ENCODE peak calls at places on chromosomes 2 and 18, in five cellular contexts. One of them, this sample, is unnamed.

GRCh38 chr2:79860233-79861058 is 347.6 kb downstream of the CTNNA2 start:
- DNase-seq in neuronal stem cell: peak
- DNase-seq in H1: no peak
- DNase-seq in pancreas: no peak
- DNase-seq in ELF-1: peak
- DNase-seq in this sample: no peak

GRCh38 chr2:42742740-42743666 is 20.9 kb downstream of the OXER1 start:
- DNase-seq in neuronal stem cell: no peak
- DNase-seq in H1: no peak
- DNase-seq in pancreas: no peak
- DNase-seq in ELF-1: no peak
- DNase-seq in this sample: no peak

GRCh38 chr2:112216158-112216557 is 38.7 kb downstream of the ZC3H8 start:
- DNase-seq in neuronal stem cell: no peak
- DNase-seq in H1: no peak
- DNase-seq in pancreas: no peak
- DNase-seq in ELF-1: peak
- DNase-seq in this sample: no peak

GRCh38 chr2:187500585-187501359 is 52.7 kb upstream of the CALCRL start:
- DNase-seq in neuronal stem cell: no peak
- DNase-seq in H1: no peak
- DNase-seq in pancreas: no peak
- DNase-seq in ELF-1: peak
- DNase-seq in this sample: no peak

GRCh38 chr2:102235491-102235890 is 48.7 kb downstream of the IL1RL2 start:
- DNase-seq in neuronal stem cell: no peak
- DNase-seq in H1: peak
- DNase-seq in pancreas: no peak
- DNase-seq in ELF-1: peak
- DNase-seq in this sample: no peak

GRCh38 chr18:31064130-31064529 is 21.6 kb upstream of the DSC3 start:
- DNase-seq in neuronal stem cell: no peak
- DNase-seq in H1: no peak
- DNase-seq in pancreas: no peak
- DNase-seq in ELF-1: no peak
- DNase-seq in this sample: no peak

GRCh38 chr2:221997100-221997499 is 301.7 kb downstream of the PAX3 start:
- DNase-seq in neuronal stem cell: no peak
- DNase-seq in H1: no peak
- DNase-seq in pancreas: no peak
- DNase-seq in ELF-1: peak
- DNase-seq in this sample: no peak

GRCh38 chr18:10487161-10487560 is 32.7 kb downstream of the APCDD1 start:
- DNase-seq in neuronal stem cell: no peak
- DNase-seq in H1: no peak
- DNase-seq in pancreas: no peak
- DNase-seq in ELF-1: no peak
- DNase-seq in this sample: no peak

GRCh38 chr2:8584174-8585066 is 97.4 kb upstream of the ID2 start:
- DNase-seq in neuronal stem cell: no peak
- DNase-seq in H1: no peak
- DNase-seq in pancreas: no peak
- DNase-seq in ELF-1: no peak
- DNase-seq in this sample: peak

GRCh38 chr2:24917731-24918325 is 2.2 kb downstream of the ADCY3 start:
- DNase-seq in neuronal stem cell: no peak
- DNase-seq in H1: no peak
- DNase-seq in pancreas: no peak
- DNase-seq in ELF-1: no peak
- DNase-seq in this sample: no peak

GRCh38 chr2:23380562-23381065 is 4.4 kb upstream of the KLHL29 start:
- DNase-seq in neuronal stem cell: no peak
- DNase-seq in H1: no peak
- DNase-seq in pancreas: no peak
- DNase-seq in ELF-1: no peak
- DNase-seq in this sample: no peak

GRCh38 chr18:49464718-49465598 is 4.5 kb upstream of the DYM start:
- DNase-seq in neuronal stem cell: peak
- DNase-seq in H1: peak
- DNase-seq in pancreas: no peak
- DNase-seq in ELF-1: peak
- DNase-seq in this sample: no peak

GRCh38 chr2:42999856-43000241 is 207.5 kb upstream of the HAAO start:
- DNase-seq in neuronal stem cell: no peak
- DNase-seq in H1: no peak
- DNase-seq in pancreas: no peak
- DNase-seq in ELF-1: no peak
- DNase-seq in this sample: no peak

GRCh38 chr2:214808481-214808931 is 977 bp downstream of the BARD1 start:
- DNase-seq in neuronal stem cell: no peak
- DNase-seq in H1: no peak
- DNase-seq in pancreas: no peak
- DNase-seq in ELF-1: no peak
- DNase-seq in this sample: no peak

GRCh38 chr2:174546519-174547506 is 50.8 kb downstream of the WIPF1 start:
- DNase-seq in neuronal stem cell: peak
- DNase-seq in H1: peak
- DNase-seq in pancreas: no peak
- DNase-seq in ELF-1: peak
- DNase-seq in this sample: no peak

GRCh38 chr18:22844643-22845042 is 88.5 kb upstream of the RBBP8 start:
- DNase-seq in neuronal stem cell: no peak
- DNase-seq in H1: no peak
- DNase-seq in pancreas: no peak
- DNase-seq in ELF-1: no peak
- DNase-seq in this sample: no peak

GRCh38 chr2:11697103-11697871 is 27.3 kb upstream of the NTSR2 start:
- DNase-seq in neuronal stem cell: no peak
- DNase-seq in H1: no peak
- DNase-seq in pancreas: no peak
- DNase-seq in ELF-1: peak
- DNase-seq in this sample: peak

GRCh38 chr2:24919977-24920812 is at the start of gene ADCY3:
- DNase-seq in neuronal stem cell: peak
- DNase-seq in H1: peak
- DNase-seq in pancreas: peak
- DNase-seq in ELF-1: no peak
- DNase-seq in this sample: no peak

GRCh38 chr2:241702155-241702404 is 241 bp downstream of the ING5 start:
- DNase-seq in neuronal stem cell: no peak
- DNase-seq in H1: peak
- DNase-seq in pancreas: no peak
- DNase-seq in ELF-1: no peak
- DNase-seq in this sample: no peak

GRCh38 chr2:227163998-227164744 is at the start of the genes COL4A3 and COL4A4:
- DNase-seq in neuronal stem cell: peak
- DNase-seq in H1: peak
- DNase-seq in pancreas: peak
- DNase-seq in ELF-1: peak
- DNase-seq in this sample: peak

GRCh38 chr18:23400918-23401317 is 52.2 kb upstream of the RIOK3 start:
- DNase-seq in neuronal stem cell: no peak
- DNase-seq in H1: no peak
- DNase-seq in pancreas: no peak
- DNase-seq in ELF-1: no peak
- DNase-seq in this sample: no peak

GRCh38 chr2:20135631-20136050 is 84.2 kb upstream of the LAPTM4A start:
- DNase-seq in neuronal stem cell: peak
- DNase-seq in H1: peak
- DNase-seq in pancreas: peak
- DNase-seq in ELF-1: peak
- DNase-seq in this sample: peak

GRCh38 chr2:220188031-220188430 is 560.6 kb downstream of the SLC4A3 start:
- DNase-seq in neuronal stem cell: no peak
- DNase-seq in H1: no peak
- DNase-seq in pancreas: no peak
- DNase-seq in ELF-1: no peak
- DNase-seq in this sample: no peak

GRCh38 chr2:200679157-200679934 is 93.5 kb downstream of the AOX1 start:
- DNase-seq in neuronal stem cell: no peak
- DNase-seq in H1: no peak
- DNase-seq in pancreas: peak
- DNase-seq in ELF-1: peak
- DNase-seq in this sample: no peak

GRCh38 chr2:197705912-197706838 is 1.0 kb downstream of the MARS2 start:
- DNase-seq in neuronal stem cell: no peak
- DNase-seq in H1: no peak
- DNase-seq in pancreas: no peak
- DNase-seq in ELF-1: peak
- DNase-seq in this sample: peak

GRCh38 chr2:74708883-74709282 is 54.8 kb downstream of the SEMA4F start:
- DNase-seq in neuronal stem cell: no peak
- DNase-seq in H1: no peak
- DNase-seq in pancreas: no peak
- DNase-seq in ELF-1: no peak
- DNase-seq in this sample: no peak

GRCh38 chr2:213227458-213227857 is 56.8 kb upstream of the SPAG16 start:
- DNase-seq in neuronal stem cell: no peak
- DNase-seq in H1: no peak
- DNase-seq in pancreas: no peak
- DNase-seq in ELF-1: no peak
- DNase-seq in this sample: no peak

GRCh38 chr2:67268806-67269205 is 128.3 kb upstream of the ETAA1 start:
- DNase-seq in neuronal stem cell: no peak
- DNase-seq in H1: no peak
- DNase-seq in pancreas: no peak
- DNase-seq in ELF-1: no peak
- DNase-seq in this sample: no peak

GRCh38 chr2:166897666-166898065 is 9.4 kb downstream of the XIRP2 start:
- DNase-seq in neuronal stem cell: no peak
- DNase-seq in H1: no peak
- DNase-seq in pancreas: no peak
- DNase-seq in ELF-1: no peak
- DNase-seq in this sample: no peak

GRCh38 chr2:43560231-43560547 is 35.6 kb downstream of the THADA start:
- DNase-seq in neuronal stem cell: no peak
- DNase-seq in H1: no peak
- DNase-seq in pancreas: no peak
- DNase-seq in ELF-1: no peak
- DNase-seq in this sample: no peak

GRCh38 chr2:70552501-70553333 is 909 bp downstream of the TGFA start:
- DNase-seq in neuronal stem cell: peak
- DNase-seq in H1: peak
- DNase-seq in pancreas: peak
- DNase-seq in ELF-1: peak
- DNase-seq in this sample: no peak

GRCh38 chr2:96116879-96117533 is 635 bp upstream of the ADRA2B start:
- DNase-seq in neuronal stem cell: peak
- DNase-seq in H1: no peak
- DNase-seq in pancreas: peak
- DNase-seq in ELF-1: peak
- DNase-seq in this sample: no peak

GRCh38 chr2:67561411-67561965 is 164.4 kb downstream of the ETAA1 start:
- DNase-seq in neuronal stem cell: no peak
- DNase-seq in H1: no peak
- DNase-seq in pancreas: peak
- DNase-seq in ELF-1: no peak
- DNase-seq in this sample: no peak

GRCh38 chr2:39128919-39129391 is 8.1 kb upstream of the SOS1 start:
- DNase-seq in neuronal stem cell: no peak
- DNase-seq in H1: no peak
- DNase-seq in pancreas: no peak
- DNase-seq in ELF-1: no peak
- DNase-seq in this sample: no peak

GRCh38 chr2:207423886-207424285 is 105.9 kb upstream of the CREB1 start:
- DNase-seq in neuronal stem cell: no peak
- DNase-seq in H1: no peak
- DNase-seq in pancreas: no peak
- DNase-seq in ELF-1: no peak
- DNase-seq in this sample: no peak

GRCh38 chr2:11524470-11524869 is 9.4 kb upstream of the GREB1 start:
- DNase-seq in neuronal stem cell: no peak
- DNase-seq in H1: no peak
- DNase-seq in pancreas: no peak
- DNase-seq in ELF-1: no peak
- DNase-seq in this sample: no peak

GRCh38 chr18:30583768-30584167 is 458.8 kb downstream of the DSC3 start:
- DNase-seq in neuronal stem cell: no peak
- DNase-seq in H1: no peak
- DNase-seq in pancreas: no peak
- DNase-seq in ELF-1: no peak
- DNase-seq in this sample: no peak